ENCODE peak calls at places on chromosomes 11 and 22, in eight cellular contexts. Z is mesendoderm, X is tibial artery, U is Karpas-422, Y is dorsolateral prefrontal cortex, H is H1, V is ovary, R is iPS DF 6.9. A is an unnamed sample. For H3K27me3, the result is how much of the 10 kb centered on the place peaks cover.

GRCh38 chr22:29129644-29130201 is 56.9 kb downstream of the KREMEN1 start:
- DNase-seq in U (no peak), Z (no peak), H (no peak), Y (no peak), V (no peak), X (no peak), R (no peak), A (no peak)

GRCh38 chr11:106585061-106585460 is 433.2 kb downstream of the GUCY1A2 start:
- DNase-seq in V (no peak), H (peak), X (no peak), R (peak), U (peak), Y (no peak), Z (peak), A (no peak)

GRCh38 chr11:33687733-33688479 is 12.7 kb downstream of the C11orf91 start:
- DNase-seq in H (no peak), Z (peak), V (no peak), R (peak), X (peak), U (peak), Y (peak), A (peak)

GRCh38 chr22:27621671-27622070 is 179.9 kb downstream of the MN1 start:
- DNase-seq in X (no peak), U (no peak), H (no peak), Y (no peak), V (no peak), Z (no peak), R (no peak), A (no peak)

GRCh38 chr11:131248588-131248987 is 121.8 kb upstream of the NTM start:
- DNase-seq in V (no peak), Z (no peak), H (no peak), U (no peak), X (no peak), R (no peak), Y (no peak), A (no peak)

GRCh38 chr22:32964411-32965057 is 93.6 kb downstream of the SYN3 start:
- DNase-seq in R (no peak), H (no peak), Z (no peak), X (no peak), Y (no peak), V (no peak), U (no peak), A (no peak)

GRCh38 chr22:45159652-45160462 is 3.9 kb upstream of the NUP50 start:
- DNase-seq in U (no peak), H (no peak), Z (peak), V (no peak), X (no peak), Y (no peak), R (no peak), A (no peak)

GRCh38 chr11:19646921-19647320 is 65.7 kb upstream of the NAV2 start:
- DNase-seq in X (peak), U (no peak), R (no peak), H (no peak), Z (no peak), V (no peak), Y (no peak), A (no peak)

GRCh38 chr11:37110383-37110782 is 512.3 kb upstream of the RAG2 start:
- DNase-seq in X (no peak), R (no peak), H (no peak), Z (peak), U (no peak), Y (no peak), V (no peak), A (no peak)

GRCh38 chr11:42778193-42778592 is 533.6 kb upstream of the API5 start:
- DNase-seq in H (no peak), V (no peak), X (no peak), Y (no peak), R (peak), Z (peak), U (peak), A (no peak)

DNA sequence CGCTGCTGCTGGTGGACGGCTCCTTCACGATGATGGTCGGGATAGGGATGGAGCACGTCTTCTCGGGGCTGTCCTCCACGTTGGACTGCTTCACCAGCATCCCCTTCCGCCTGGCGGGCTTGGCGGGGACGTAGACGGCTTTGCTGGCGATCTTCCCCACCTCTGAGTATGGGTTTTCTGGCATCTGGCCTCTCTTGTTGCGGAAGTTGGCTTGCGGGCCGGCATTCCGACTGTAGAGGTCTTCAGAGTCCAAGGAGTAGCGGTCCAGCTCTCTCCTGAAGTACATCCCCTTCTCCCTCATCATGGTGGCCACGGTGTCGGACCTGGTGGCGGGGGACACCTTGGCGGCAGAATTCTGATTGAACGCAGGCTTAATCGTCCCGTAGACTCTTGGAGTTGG is 88.8 kb downstream of the CTTN start:
- DNase-seq in Y (no peak), R (no peak), H (no peak), Z (no peak), V (no peak), U (no peak), X (no peak), A (no peak)
- H3K27me3 ChIP-seq in Y (under half), R (under half), H (under half), Z (under half), V (under half), U (under half), X (under half), A (under half)

DNA sequence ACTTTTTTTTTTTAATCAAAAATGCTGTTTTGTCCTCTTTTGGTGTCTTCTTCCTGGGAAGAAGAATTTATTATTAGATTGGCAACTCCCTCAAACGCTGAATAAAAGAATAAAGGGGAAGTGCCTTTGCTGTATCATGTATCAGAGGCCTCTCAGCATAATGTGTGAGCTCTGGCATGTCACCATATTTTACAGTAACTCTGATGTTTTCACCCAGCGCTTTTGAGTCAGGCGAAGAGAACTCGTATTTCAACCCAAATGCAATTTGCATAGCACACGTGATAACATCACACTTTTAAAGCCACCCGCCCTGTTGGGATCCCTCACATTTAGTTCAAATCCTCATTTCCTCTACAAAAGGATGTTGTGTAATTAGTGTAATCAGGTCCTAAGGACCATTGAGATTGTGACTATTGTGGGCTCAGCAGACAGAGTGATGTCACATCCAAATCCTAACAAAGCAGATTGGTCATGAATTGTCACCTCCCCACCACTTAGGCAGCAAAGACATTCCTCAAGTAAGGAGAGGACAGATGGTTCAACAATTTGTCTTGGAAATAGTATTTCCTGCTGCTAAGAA is 496.1 kb upstream of the LARGE1 start:
- DNase-seq in R (no peak), H (no peak), Y (no peak), V (no peak), X (no peak), Z (peak), U (no peak), A (no peak)
- H3K27me3 ChIP-seq in R (under half), H (under half), Y (under half), V (under half), X (under half), Z (under half), U (under half), A (under half)

DNA sequence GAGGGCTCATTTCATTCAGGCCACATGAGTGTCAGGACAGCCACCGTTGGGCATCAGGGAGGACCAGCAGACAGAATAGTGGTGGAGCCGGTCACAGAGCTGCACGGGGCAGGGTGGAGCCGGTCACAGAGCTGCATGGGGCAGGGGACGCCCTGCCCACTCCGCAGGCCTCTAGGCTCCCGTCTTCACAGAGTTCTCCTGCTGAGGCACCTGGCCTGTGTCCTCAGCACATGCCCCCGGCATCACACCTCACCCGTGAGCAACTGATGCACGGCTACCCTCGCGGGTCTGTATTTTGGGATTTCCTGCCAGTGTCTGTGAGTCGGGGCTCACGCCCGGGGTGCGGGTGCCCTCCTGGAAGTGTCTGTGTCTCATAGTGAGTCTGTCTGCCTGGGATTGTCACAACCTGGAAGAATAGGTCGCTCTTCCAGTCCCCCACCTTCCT is 11.3 kb downstream of the BRSK2 start:
- DNase-seq in H (no peak), V (no peak), R (no peak), Y (no peak), X (no peak), U (no peak), Z (no peak), A (no peak)
- H3K27me3 ChIP-seq in H (under half), V (under half), R (under half), Y (under half), X (under half), U (under half), Z (under half), A (under half)

GRCh38 chr22:49303061-49303735 is 524.5 kb downstream of the BRD1 start:
- DNase-seq in U (no peak), Z (no peak), X (no peak), H (no peak), R (no peak), V (no peak), Y (peak), A (no peak)
- H3K27me3 ChIP-seq in U (under half), Z (under half), X (under half), H (under half), R (under half), V (under half), Y (under half), A (under half)

GRCh38 chr11:64723907-64724862 is 1.2 kb upstream of the NRXN2 start:
- DNase-seq in Z (no peak), Y (no peak), X (no peak), H (no peak), U (no peak), R (no peak), V (no peak), A (no peak)
- H3K27me3 ChIP-seq in Z (under half), Y (under half), X (under half), H (under half), U (under half), R (under half), V (under half), A (under half)

DNA sequence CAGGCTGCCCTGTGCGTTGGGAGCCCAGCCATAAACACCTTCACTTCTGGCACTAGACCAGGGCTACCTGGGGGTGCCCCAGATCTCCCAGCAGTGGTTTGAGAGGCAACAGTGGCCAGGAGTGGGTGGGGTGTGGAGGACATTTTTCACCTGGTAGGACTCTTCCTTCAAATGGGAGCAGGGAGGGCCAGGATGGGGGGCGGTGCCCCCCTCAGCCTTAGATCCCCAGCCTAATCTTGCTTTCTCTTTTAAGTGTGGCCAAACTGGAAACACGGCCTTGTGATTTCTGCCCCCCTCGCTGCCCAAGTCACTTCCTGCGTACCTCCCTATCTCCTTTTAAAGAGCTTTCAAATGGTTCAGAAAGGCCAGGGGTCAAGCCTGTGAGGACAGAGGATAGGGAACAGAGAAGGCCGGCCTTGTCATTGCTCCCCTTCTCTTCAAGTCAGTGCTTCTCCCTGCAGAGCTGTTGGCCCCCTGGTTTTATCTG is 799 bp downstream of the KCNJ5 start:
- DNase-seq in H (no peak), Y (no peak), X (no peak), V (no peak), R (no peak), U (no peak), Z (no peak), A (no peak)
- H3K27me3 ChIP-seq in H (under half), Y (under half), X (under half), V (under half), R (half or more), U (under half), Z (under half), A (under half)

GRCh38 chr11:134470238-134470637 is 58.2 kb upstream of the B3GAT1 start:
- DNase-seq in Y (no peak), R (no peak), V (no peak), X (no peak), U (no peak), H (no peak), Z (no peak), A (no peak)
- H3K27me3 ChIP-seq in Y (under half), R (under half), V (under half), X (under half), U (under half), H (under half), Z (under half), A (under half)

DNA sequence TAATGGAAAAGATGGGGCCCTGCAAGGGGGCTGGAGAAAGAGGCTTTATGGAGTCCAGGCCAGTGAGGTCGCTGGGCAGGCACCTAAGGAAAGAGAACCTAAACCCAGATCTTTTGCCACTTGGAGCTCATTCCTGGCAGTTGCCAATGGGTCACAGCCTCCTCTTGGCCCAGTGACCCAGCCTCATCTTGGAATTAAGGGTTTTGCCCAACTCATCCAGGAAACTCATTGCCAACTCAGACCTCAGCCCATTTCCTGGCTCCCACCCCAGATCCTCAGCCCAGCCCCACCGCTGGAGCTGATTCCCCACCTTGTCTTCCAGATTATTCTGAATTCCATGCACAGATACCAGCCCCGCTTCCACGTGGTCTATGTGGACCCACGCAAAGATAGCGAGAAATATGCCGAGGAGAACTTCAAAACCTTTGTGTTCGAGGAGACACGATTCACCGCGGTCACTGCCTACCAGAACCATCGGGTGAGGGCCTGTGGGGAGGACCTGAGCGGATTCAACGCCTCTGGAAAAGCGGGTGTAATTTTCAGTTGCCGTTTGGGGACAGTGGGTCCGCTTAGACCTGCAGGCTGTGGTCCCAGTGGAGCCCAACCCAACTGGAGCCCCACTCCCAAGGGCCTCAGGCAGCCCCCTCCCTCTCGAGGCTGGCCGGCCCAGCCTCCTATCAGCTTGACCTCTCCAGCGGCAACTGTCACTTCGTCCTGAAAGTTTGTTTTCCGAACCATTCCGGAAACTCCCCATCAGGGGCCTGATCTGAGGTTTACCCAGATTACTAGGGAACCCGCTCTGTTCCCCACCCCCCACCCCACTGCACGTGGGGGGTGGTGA is 4.3 kb downstream of the TBX1 start:
- DNase-seq in H (no peak), V (no peak), R (no peak), Y (no peak), U (no peak), X (no peak), Z (no peak), A (no peak)
- H3K27me3 ChIP-seq in H (half or more), V (under half), R (half or more), Y (half or more), U (under half), X (under half), Z (half or more), A (under half)

GRCh38 chr11:8267831-8268529 is 4.3 kb upstream of the LMO1 start:
- DNase-seq in U (no peak), V (peak), R (no peak), Z (no peak), X (no peak), H (no peak), Y (peak), A (no peak)

GRCh38 chr11:8266246-8267241 is 2.9 kb upstream of the LMO1 start:
- DNase-seq in R (no peak), V (no peak), Y (peak), Z (no peak), U (no peak), H (no peak), X (no peak), A (no peak)

GRCh38 chr11:8268530-8269461 is 5.1 kb upstream of the LMO1 start:
- DNase-seq in V (peak), H (no peak), Z (peak), U (no peak), Y (peak), R (no peak), X (no peak), A (no peak)

GRCh38 chr11:8265681-8266241 is 2.1 kb upstream of the LMO1 start:
- DNase-seq in X (no peak), U (no peak), H (no peak), Y (peak), R (no peak), Z (peak), V (no peak), A (no peak)

DNA sequence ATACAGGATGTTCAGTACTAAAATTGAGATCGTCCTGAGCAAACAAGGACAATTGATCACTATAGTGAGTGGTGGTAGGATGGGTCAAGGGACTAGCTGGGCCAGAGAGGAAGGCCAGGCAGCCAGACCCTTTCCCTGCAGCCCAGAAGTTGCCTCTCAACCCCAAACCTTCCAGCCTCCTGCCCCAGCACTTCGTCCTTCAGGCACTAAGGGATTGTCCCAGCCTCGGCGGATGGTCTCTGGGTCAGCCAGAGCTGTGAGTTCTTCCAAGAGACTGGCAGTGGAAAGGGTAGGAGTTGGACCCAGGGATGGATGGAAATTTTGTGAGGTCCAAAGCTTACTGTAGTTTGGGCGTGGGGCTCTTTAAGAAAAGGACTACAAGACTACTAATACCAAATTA is 3.6 kb upstream of the LMO1 start:
- DNase-seq in Y (peak), X (no peak), H (no peak), U (no peak), Z (no peak), V (no peak), R (no peak), A (no peak)
- H3K27me3 ChIP-seq in Y (under half), X (under half), H (under half), U (under half), Z (under half), V (under half), R (half or more), A (under half)

A was measured in GM06990.